ENCODE peak calls at places on chromosomes 11 and 22, in five cellular contexts. One of them, this sample, is unnamed.

GRCh38 chr22:39253427-39254070 is 8.8 kb upstream of the PDGFB start:
- DNase-seq in HepG2: no peak
- DNase-seq in K562: peak
- DNase-seq in SK-N-SH: no peak
- DNase-seq in GM12878: no peak
- DNase-seq in this sample: peak

GRCh38 chr22:22836635-22837034 is 51.0 kb upstream of the IGLL5 start:
- DNase-seq in SK-N-SH: no peak
- DNase-seq in K562: no peak
- DNase-seq in GM12878: no peak
- DNase-seq in HepG2: no peak
- DNase-seq in this sample: no peak

GRCh38 chr11:121521145-121522042 is 68.6 kb upstream of the SORL1-AS1 start:
- DNase-seq in GM12878: peak
- DNase-seq in K562: no peak
- DNase-seq in HepG2: no peak
- DNase-seq in SK-N-SH: no peak
- DNase-seq in this sample: peak

GRCh38 chr11:8309862-8310261 is 46.2 kb upstream of the LMO1 start:
- DNase-seq in K562: no peak
- DNase-seq in GM12878: no peak
- DNase-seq in HepG2: no peak
- DNase-seq in SK-N-SH: peak
- DNase-seq in this sample: no peak

GRCh38 chr11:97974798-97975498 is 1045.8 kb upstream of the CNTN5 start:
- DNase-seq in K562: no peak
- DNase-seq in SK-N-SH: no peak
- DNase-seq in HepG2: no peak
- DNase-seq in GM12878: no peak
- DNase-seq in this sample: no peak

GRCh38 chr11:129115652-129116585 is 76.2 kb downstream of the ARHGAP32 start:
- DNase-seq in SK-N-SH: no peak
- DNase-seq in GM12878: no peak
- DNase-seq in K562: no peak
- DNase-seq in HepG2: peak
- DNase-seq in this sample: peak

GRCh38 chr11:65555693-65556231 is 2.4 kb downstream of the LTBP3 start:
- DNase-seq in SK-N-SH: peak
- DNase-seq in K562: peak
- DNase-seq in HepG2: peak
- DNase-seq in GM12878: no peak
- DNase-seq in this sample: peak

GRCh38 chr22:30340911-30341685 is 14.4 kb upstream of the TBC1D10A start:
- DNase-seq in GM12878: no peak
- DNase-seq in K562: no peak
- DNase-seq in SK-N-SH: no peak
- DNase-seq in HepG2: no peak
- DNase-seq in this sample: no peak

GRCh38 chr22:40193429-40194421 is 16.0 kb downstream of the TNRC6B start:
- DNase-seq in HepG2: no peak
- DNase-seq in K562: no peak
- DNase-seq in GM12878: no peak
- DNase-seq in SK-N-SH: no peak
- DNase-seq in this sample: peak

GRCh38 chr11:66904055-66904454 is 47.2 kb downstream of the LRFN4 start:
- DNase-seq in K562: peak
- DNase-seq in GM12878: no peak
- DNase-seq in HepG2: no peak
- DNase-seq in SK-N-SH: peak
- DNase-seq in this sample: peak

GRCh38 chr22:26097840-26098239 is 71.4 kb upstream of the SEZ6L start:
- DNase-seq in SK-N-SH: no peak
- DNase-seq in K562: no peak
- DNase-seq in GM12878: no peak
- DNase-seq in HepG2: no peak
- DNase-seq in this sample: no peak

GRCh38 chr22:25353516-25354445 is 134.3 kb downstream of the CRYBB2 start:
- DNase-seq in HepG2: no peak
- DNase-seq in GM12878: no peak
- DNase-seq in K562: no peak
- DNase-seq in SK-N-SH: no peak
- DNase-seq in this sample: no peak

GRCh38 chr11:10376061-10376460 is 71.2 kb downstream of the ADM start:
- DNase-seq in HepG2: no peak
- DNase-seq in SK-N-SH: no peak
- DNase-seq in K562: no peak
- DNase-seq in GM12878: no peak
- DNase-seq in this sample: no peak

GRCh38 chr11:356610-357009 is 12.7 kb upstream of the B4GALNT4 start:
- DNase-seq in SK-N-SH: no peak
- DNase-seq in K562: no peak
- DNase-seq in HepG2: no peak
- DNase-seq in GM12878: no peak
- DNase-seq in this sample: no peak

GRCh38 chr11:2772544-2773031 is 72.8 kb upstream of the KCNQ1OT1 start:
- DNase-seq in HepG2: no peak
- DNase-seq in K562: no peak
- DNase-seq in SK-N-SH: no peak
- DNase-seq in GM12878: no peak
- DNase-seq in this sample: peak

GRCh38 chr11:114086394-114086793 is 26.9 kb downstream of the ZBTB16 start:
- DNase-seq in HepG2: no peak
- DNase-seq in SK-N-SH: no peak
- DNase-seq in K562: no peak
- DNase-seq in GM12878: no peak
- DNase-seq in this sample: no peak

GRCh38 chr22:23278883-23279675 is 98.8 kb downstream of the BCR start:
- DNase-seq in GM12878: no peak
- DNase-seq in K562: peak
- DNase-seq in SK-N-SH: no peak
- DNase-seq in HepG2: no peak
- DNase-seq in this sample: no peak

GRCh38 chr11:88179141-88179540 is 3.9 kb upstream of the RAB38 start:
- DNase-seq in K562: no peak
- DNase-seq in SK-N-SH: no peak
- DNase-seq in HepG2: no peak
- DNase-seq in GM12878: peak
- DNase-seq in this sample: peak

GRCh38 chr11:107017433-107018227 is 646 bp downstream of the GUCY1A2 start:
- DNase-seq in HepG2: peak
- DNase-seq in SK-N-SH: peak
- DNase-seq in GM12878: no peak
- DNase-seq in K562: peak
- DNase-seq in this sample: no peak

GRCh38 chr11:5690736-5691135 is 1.1 kb downstream of the TRIM22 start:
- DNase-seq in K562: no peak
- DNase-seq in SK-N-SH: no peak
- DNase-seq in GM12878: no peak
- DNase-seq in HepG2: no peak
- DNase-seq in this sample: peak

GRCh38 chr11:104968365-104968855 is at the start of gene CASP4:
- DNase-seq in SK-N-SH: peak
- DNase-seq in GM12878: peak
- DNase-seq in K562: no peak
- DNase-seq in HepG2: peak
- DNase-seq in this sample: peak

GRCh38 chr11:77672276-77672675 is 34.7 kb upstream of the CLNS1A start:
- DNase-seq in HepG2: no peak
- DNase-seq in K562: no peak
- DNase-seq in GM12878: no peak
- DNase-seq in SK-N-SH: no peak
- DNase-seq in this sample: peak

GRCh38 chr11:126423154-126423553 is 67.7 kb downstream of the ST3GAL4 start:
- DNase-seq in SK-N-SH: no peak
- DNase-seq in K562: no peak
- DNase-seq in GM12878: no peak
- DNase-seq in HepG2: no peak
- DNase-seq in this sample: no peak

GRCh38 chr22:20160041-20160440 is 9.2 kb upstream of the CCDC188 start:
- DNase-seq in GM12878: no peak
- DNase-seq in HepG2: no peak
- DNase-seq in K562: no peak
- DNase-seq in SK-N-SH: no peak
- DNase-seq in this sample: no peak
- TF ChIP-seq MXI1 in GM12878: no peak
- TF ChIP-seq MXI1 in HepG2: no peak
- TF ChIP-seq MXI1 in K562: no peak
- TF ChIP-seq MXI1 in SK-N-SH: no peak
- TF ChIP-seq MXI1 in this sample: no peak

GRCh38 chr22:49569286-49570031 is 258.2 kb downstream of the BRD1 start:
- DNase-seq in GM12878: no peak
- DNase-seq in K562: no peak
- DNase-seq in HepG2: no peak
- DNase-seq in SK-N-SH: no peak
- DNase-seq in this sample: no peak
- TF ChIP-seq MXI1 in GM12878: no peak
- TF ChIP-seq MXI1 in K562: no peak
- TF ChIP-seq MXI1 in HepG2: no peak
- TF ChIP-seq MXI1 in SK-N-SH: no peak
- TF ChIP-seq MXI1 in this sample: no peak

DNA sequence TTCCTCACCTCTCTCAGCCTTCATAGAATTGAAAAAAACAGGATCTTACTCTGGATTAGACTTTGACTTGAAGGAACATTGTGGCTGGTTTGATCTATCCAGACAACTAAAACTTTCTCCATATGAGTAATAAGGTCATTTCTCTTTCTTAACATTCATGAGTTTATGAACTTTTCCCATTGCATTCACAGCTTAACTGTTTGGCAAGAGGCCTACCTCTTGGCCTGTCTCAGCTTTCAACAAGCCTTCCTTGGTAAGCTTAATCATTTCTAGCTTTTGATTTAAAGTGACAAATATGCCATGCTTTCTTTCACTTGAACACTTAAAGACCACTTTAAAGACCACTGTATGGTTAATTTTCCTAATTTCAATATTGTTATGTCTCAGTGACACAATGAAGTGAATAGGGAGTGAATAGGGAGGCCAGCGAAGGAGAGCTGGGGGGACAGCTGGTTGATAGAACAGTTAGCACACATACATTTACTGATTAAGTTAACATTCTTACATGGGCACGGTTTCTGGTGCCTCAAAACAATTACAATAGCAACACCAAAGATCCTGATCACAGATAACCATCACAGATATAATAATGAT is 17.0 kb downstream of the IMMP1L start:
- DNase-seq in K562: no peak
- DNase-seq in GM12878: no peak
- DNase-seq in HepG2: no peak
- DNase-seq in SK-N-SH: no peak
- DNase-seq in this sample: peak
- TF ChIP-seq MXI1 in K562: no peak
- TF ChIP-seq MXI1 in GM12878: no peak
- TF ChIP-seq MXI1 in HepG2: no peak
- TF ChIP-seq MXI1 in SK-N-SH: no peak
- TF ChIP-seq MXI1 in this sample: no peak

GRCh38 chr22:44615602-44616180 is 86.3 kb upstream of the PRR5 start:
- DNase-seq in GM12878: no peak
- DNase-seq in HepG2: no peak
- DNase-seq in SK-N-SH: peak
- DNase-seq in K562: no peak
- DNase-seq in this sample: no peak
- TF ChIP-seq MXI1 in GM12878: no peak
- TF ChIP-seq MXI1 in HepG2: no peak
- TF ChIP-seq MXI1 in SK-N-SH: no peak
- TF ChIP-seq MXI1 in K562: no peak
- TF ChIP-seq MXI1 in this sample: no peak

GRCh38 chr11:14230407-14230806 is 128.6 kb downstream of the RRAS2 start:
- DNase-seq in GM12878: no peak
- DNase-seq in K562: no peak
- DNase-seq in HepG2: no peak
- DNase-seq in SK-N-SH: no peak
- DNase-seq in this sample: no peak

GRCh38 chr11:14235701-14236100 is 123.3 kb downstream of the RRAS2 start:
- DNase-seq in GM12878: no peak
- DNase-seq in SK-N-SH: no peak
- DNase-seq in K562: no peak
- DNase-seq in HepG2: no peak
- DNase-seq in this sample: no peak

GRCh38 chr11:14232652-14233051 is 126.3 kb downstream of the RRAS2 start:
- DNase-seq in GM12878: no peak
- DNase-seq in SK-N-SH: peak
- DNase-seq in HepG2: no peak
- DNase-seq in K562: peak
- DNase-seq in this sample: no peak

GRCh38 chr11:14237333-14237988 is 121.5 kb downstream of the RRAS2 start:
- DNase-seq in SK-N-SH: no peak
- DNase-seq in HepG2: no peak
- DNase-seq in GM12878: peak
- DNase-seq in K562: no peak
- DNase-seq in this sample: no peak

GRCh38 chr11:14234446-14234845 is 124.5 kb downstream of the RRAS2 start:
- DNase-seq in K562: no peak
- DNase-seq in GM12878: no peak
- DNase-seq in SK-N-SH: no peak
- DNase-seq in HepG2: no peak
- DNase-seq in this sample: no peak
- TF ChIP-seq MXI1 in K562: no peak
- TF ChIP-seq MXI1 in GM12878: no peak
- TF ChIP-seq MXI1 in SK-N-SH: no peak
- TF ChIP-seq MXI1 in HepG2: no peak
- TF ChIP-seq MXI1 in this sample: no peak

GRCh38 chr11:33402066-33402465 is 144.9 kb downstream of the HIPK3 start:
- DNase-seq in SK-N-SH: no peak
- DNase-seq in K562: no peak
- DNase-seq in HepG2: no peak
- DNase-seq in GM12878: no peak
- DNase-seq in this sample: no peak
- TF ChIP-seq MXI1 in SK-N-SH: no peak
- TF ChIP-seq MXI1 in K562: no peak
- TF ChIP-seq MXI1 in HepG2: no peak
- TF ChIP-seq MXI1 in GM12878: no peak
- TF ChIP-seq MXI1 in this sample: no peak

DNA sequence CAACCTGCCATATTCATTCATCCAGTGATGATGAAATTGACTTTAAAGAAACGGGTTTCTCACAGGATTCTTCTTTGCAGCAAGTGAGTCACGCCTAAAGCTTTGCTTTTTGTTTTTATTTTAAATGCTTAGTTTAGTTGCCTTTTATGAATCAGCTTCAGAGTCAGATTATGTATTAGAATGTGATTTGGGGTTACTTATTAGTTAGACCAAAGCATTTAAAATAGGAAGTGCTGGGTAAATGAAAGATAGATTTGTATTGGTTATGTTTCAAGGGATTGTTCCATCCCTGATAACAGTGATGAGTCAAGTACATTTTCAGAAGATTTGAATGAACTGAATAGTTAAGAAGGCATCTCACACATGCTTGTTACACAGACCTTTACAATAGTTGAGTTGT is 101.3 kb upstream of the GAL start:
- DNase-seq in GM12878: no peak
- DNase-seq in HepG2: no peak
- DNase-seq in K562: no peak
- DNase-seq in SK-N-SH: no peak
- DNase-seq in this sample: peak
- TF ChIP-seq MXI1 in GM12878: no peak
- TF ChIP-seq MXI1 in HepG2: no peak
- TF ChIP-seq MXI1 in K562: no peak
- TF ChIP-seq MXI1 in SK-N-SH: no peak
- TF ChIP-seq MXI1 in this sample: no peak

This sample was measured in IMR-90.